ENCODE peak calls at places on chromosome 19, in four cellular contexts. U, D, I and V are unnamed samples.
A peak's percentile ranks its signal among the peaks of the same experiment; 100 is the strongest.

GRCh38 chr19:45121827-45122345 is 28.9 kb downstream of the PPP1R37 start:
- DNase-seq in U (no peak), I (no peak), D (no peak), V (no peak)

GRCh38 chr19:10093295-10094186 is 7.4 kb downstream of the SHFL start:
- DNase-seq in I (no peak), U (no peak), D (no peak), V (no peak)

GRCh38 chr19:31357315-31357673 is 8.1 kb upstream of the TSHZ3 start:
- DNase-seq in D (no peak), U (no peak), I (no peak), V (no peak)

GRCh38 chr19:58182577-58182988 is 278 bp upstream of the ZNF274 start:
- DNase-seq in D (peak; percentile 92), I (no peak), U (no peak), V (no peak)

GRCh38 chr19:30361107-30361447 is 11.1 kb upstream of the ZNF536 start:
- DNase-seq in U (no peak), D (no peak), I (no peak), V (no peak)

GRCh38 chr19:38676023-38676877 is 28.8 kb downstream of the ACTN4 start:
- DNase-seq in U (no peak), D (peak; percentile 72), I (no peak), V (no peak)

GRCh38 chr19:23415561-23416191 is 20.4 kb upstream of the ZNF91 start:
- DNase-seq in I (peak; percentile 86), U (no peak), D (no peak), V (no peak)

GRCh38 chr19:10052602-10053360 is 33.3 kb upstream of the SHFL start:
- DNase-seq in D (no peak), U (no peak), I (no peak), V (no peak)

GRCh38 chr19:46994141-46994686 is 25.4 kb upstream of the NPAS1 start:
- DNase-seq in U (no peak), D (no peak), I (no peak), V (no peak)
- H3K27ac ChIP-seq in U (no peak overlapping the region), D (peak overlapping the region; percentile 76), I (no peak overlapping the region), V (no peak overlapping the region)

DNA sequence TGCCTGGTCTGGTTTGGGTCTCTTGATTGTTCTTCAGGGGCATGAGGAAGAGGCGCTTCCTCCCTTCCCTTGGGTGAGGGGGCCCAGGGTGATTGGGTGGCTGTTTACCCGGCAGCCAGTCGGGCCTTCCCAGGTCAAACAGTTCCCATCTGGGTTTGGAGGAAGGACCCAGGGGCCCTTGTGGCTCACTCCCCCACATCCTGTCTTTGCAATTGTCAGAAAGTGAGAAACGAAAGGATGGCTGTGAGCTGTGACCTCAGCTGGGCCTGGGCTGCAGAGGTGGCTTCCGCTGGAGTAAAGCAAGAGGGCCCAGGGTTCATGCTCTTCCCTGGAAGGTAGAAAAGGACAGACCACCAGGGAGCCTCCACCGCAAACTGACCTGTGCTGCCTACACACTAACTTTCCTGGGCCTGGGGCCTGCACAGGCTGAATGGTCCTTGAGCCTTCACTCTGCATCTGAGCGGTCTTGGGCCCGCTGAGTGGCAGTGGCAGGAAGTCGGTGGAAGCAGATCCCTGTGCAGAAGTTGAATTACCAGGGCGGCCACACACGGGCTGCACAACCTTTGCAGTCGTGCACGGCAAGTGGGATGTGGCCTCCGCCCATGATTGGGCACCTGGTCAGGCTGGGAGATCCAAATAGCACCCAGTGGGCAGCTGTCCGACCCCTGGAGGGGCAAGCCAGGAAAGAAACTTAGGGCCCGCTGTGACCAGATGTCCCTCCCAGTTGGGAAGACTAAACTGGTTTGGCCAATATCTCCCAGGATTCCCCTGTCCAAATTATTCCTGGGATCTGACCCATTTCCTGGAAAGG is 5.3 kb upstream of the CD79A start:
- DNase-seq in I (peak; percentile 78), D (no peak), U (no peak), V (peak; percentile 61)
- TF ChIP-seq EP300 in I (no peak), D (no peak), U (no peak), V (no peak)

GRCh38 chr19:7831452-7831851 is 1.4 kb downstream of the EVI5L start:
- DNase-seq in I (peak; percentile 25), U (peak; percentile 73), D (no peak), V (no peak)
- H3K27ac ChIP-seq in I (no peak overlapping the region), U (no peak overlapping the region), D (no peak overlapping the region), V (no peak overlapping the region)

GRCh38 chr19:15265849-15266248 is 33.6 kb upstream of the EPHX3 start:
- DNase-seq in D (peak; percentile 99), I (peak; percentile 75), U (no peak), V (peak; percentile 97)
- TF ChIP-seq EP300 in D (peak; percentile 99), I (peak; percentile 98), U (no peak), V (peak; percentile 89)

DNA sequence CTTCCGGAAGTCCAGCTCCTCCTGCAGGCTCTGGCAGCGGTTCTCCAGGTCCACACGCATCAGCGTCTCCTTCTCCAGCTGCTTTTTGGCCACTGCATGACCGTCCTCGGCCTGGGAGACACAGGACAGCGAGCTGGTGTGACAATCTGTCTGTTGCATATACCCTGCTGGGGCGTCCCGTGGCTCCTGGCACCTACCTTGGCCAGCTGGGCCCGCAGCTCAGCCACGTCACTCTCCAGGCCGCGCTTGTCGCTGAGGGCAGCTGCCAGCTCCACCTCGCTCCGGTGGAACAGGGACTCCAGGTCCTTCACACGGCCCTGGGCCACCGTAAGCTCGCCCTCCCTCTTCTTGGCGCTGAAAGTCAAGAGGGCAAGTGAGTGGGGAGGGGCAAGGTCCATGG is 10.8 kb upstream of the TIMM13 start:
- DNase-seq in D (no peak), I (no peak), U (no peak), V (no peak)
- H3K27ac ChIP-seq in D (no peak overlapping the region), I (no peak overlapping the region), U (no peak overlapping the region), V (no peak overlapping the region)

GRCh38 chr19:51703655-51704515 is 10.8 kb downstream of the SPACA6 start:
- DNase-seq in I (peak; percentile 98), U (peak; percentile 93), D (peak; percentile 99), V (peak; percentile 99)
- TF ChIP-seq EP300 in I (peak; percentile 9), U (no peak), D (peak; percentile 93), V (peak; percentile 35)

GRCh38 chr19:16222806-16223205 is 25.1 kb downstream of the AP1M1 start:
- DNase-seq in D (no peak), U (no peak), I (no peak), V (no peak)

GRCh38 chr19:16224266-16225045 is 26.7 kb downstream of the AP1M1 start:
- DNase-seq in I (no peak), D (no peak), U (no peak), V (no peak)

GRCh38 chr19:16225279-16226183 is 27.8 kb downstream of the AP1M1 start:
- DNase-seq in I (no peak), D (no peak), U (no peak), V (no peak)

GRCh38 chr19:16226184-16226591 is 28.5 kb downstream of the AP1M1 start:
- DNase-seq in D (no peak), I (no peak), U (no peak), V (no peak)

GRCh38 chr19:16223746-16224145 is 26.0 kb downstream of the AP1M1 start:
- DNase-seq in D (no peak), U (no peak), I (no peak), V (no peak)
- H3K27ac ChIP-seq in D (no peak overlapping the region), U (no peak overlapping the region), I (no peak overlapping the region), V (no peak overlapping the region)